ENCODE peak calls at places on chromosomes 12 and 14, in six cellular contexts. Q, M, D, T, U and S are unnamed samples.
A peak's percentile ranks its signal among the peaks of the same experiment; 100 is the strongest.

GRCh38 chr12:111766608-111767361 is at the start of gene ALDH2:
- DNase-seq in Q (peak; percentile 55), M (peak; percentile 92), D (peak; percentile 98), T (peak; percentile 80), U (peak; percentile 31), S (peak; percentile 74)

GRCh38 chr14:74580275-74580672 is 31.8 kb downstream of the LTBP2 start:
- DNase-seq in Q (no peak), M (no peak), D (no peak), T (no peak), U (no peak), S (no peak)

GRCh38 chr12:104680506-104680905 is 223.8 kb downstream of the CHST11 start:
- DNase-seq in Q (no peak), M (no peak), D (no peak), T (no peak), U (no peak), S (no peak)

GRCh38 chr12:55037349-55037748 is 17.6 kb downstream of the NEUROD4 start:
- DNase-seq in Q (no peak), M (no peak), D (no peak), T (no peak), U (no peak), S (no peak)

GRCh38 chr14:61461808-61462275 is 140.5 kb downstream of the PRKCH start:
- DNase-seq in Q (peak; percentile 64), M (peak; percentile 71), D (peak; percentile 65), T (peak; percentile 56), U (peak; percentile 90), S (no peak)

GRCh38 chr12:121894633-121895032 is 6.0 kb downstream of the PSMD9 start:
- DNase-seq in Q (peak; percentile 55), M (peak; percentile 23), D (peak; percentile 76), T (no peak), U (peak; percentile 45), S (no peak)

GRCh38 chr12:132385923-132386751 is 56.7 kb upstream of the GALNT9 start:
- DNase-seq in Q (no peak), M (no peak), D (peak; percentile 52), T (no peak), U (no peak), S (no peak)

GRCh38 chr14:75522919-75523318 is 650 bp downstream of the BATF start:
- DNase-seq in Q (no peak), M (no peak), D (no peak), T (no peak), U (no peak), S (no peak)

GRCh38 chr14:66511849-66512248 is 3.9 kb downstream of the GPHN start:
- DNase-seq in Q (no peak), M (no peak), D (no peak), T (no peak), U (no peak), S (no peak)

GRCh38 chr14:81157431-81157830 is 63.3 kb downstream of the GTF2A1 start:
- DNase-seq in Q (peak; percentile 53), M (no peak), D (no peak), T (no peak), U (no peak), S (no peak)

DNA sequence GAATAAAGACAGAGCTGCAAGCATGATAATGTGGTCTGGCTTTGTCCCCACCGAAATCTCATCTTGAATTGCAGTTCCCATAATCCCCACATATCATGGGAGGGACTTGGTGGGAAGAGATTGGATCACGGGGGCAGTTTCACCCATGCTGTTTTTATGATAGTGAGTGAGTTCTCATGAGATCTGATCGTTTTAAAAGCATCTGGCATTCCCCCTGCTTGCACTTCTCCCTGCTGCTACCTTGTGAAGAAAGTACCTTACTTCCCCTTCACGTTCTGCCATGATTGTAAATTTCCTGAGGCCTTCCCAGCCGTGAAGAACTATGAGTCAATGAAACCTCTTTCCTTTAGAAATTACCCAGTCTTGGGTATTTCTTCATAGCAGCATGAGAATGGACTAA is 158.7 kb downstream of the SLC35F4 start:
- DNase-seq in Q (no peak), M (no peak), D (no peak), T (no peak), U (no peak), S (no peak)
- TF ChIP-seq CTCF in Q (no peak), M (no peak), D (no peak), T (no peak), U (no peak), S (no peak)

GRCh38 chr12:107242189-107242588 is 148.8 kb upstream of the CRY1 start:
- DNase-seq in Q (peak; percentile 22), M (peak; percentile 31), D (no peak), T (no peak), U (no peak), S (no peak)
- TF ChIP-seq CTCF in Q (no peak), M (no peak), D (no peak), T (no peak), U (no peak), S (no peak)

DNA sequence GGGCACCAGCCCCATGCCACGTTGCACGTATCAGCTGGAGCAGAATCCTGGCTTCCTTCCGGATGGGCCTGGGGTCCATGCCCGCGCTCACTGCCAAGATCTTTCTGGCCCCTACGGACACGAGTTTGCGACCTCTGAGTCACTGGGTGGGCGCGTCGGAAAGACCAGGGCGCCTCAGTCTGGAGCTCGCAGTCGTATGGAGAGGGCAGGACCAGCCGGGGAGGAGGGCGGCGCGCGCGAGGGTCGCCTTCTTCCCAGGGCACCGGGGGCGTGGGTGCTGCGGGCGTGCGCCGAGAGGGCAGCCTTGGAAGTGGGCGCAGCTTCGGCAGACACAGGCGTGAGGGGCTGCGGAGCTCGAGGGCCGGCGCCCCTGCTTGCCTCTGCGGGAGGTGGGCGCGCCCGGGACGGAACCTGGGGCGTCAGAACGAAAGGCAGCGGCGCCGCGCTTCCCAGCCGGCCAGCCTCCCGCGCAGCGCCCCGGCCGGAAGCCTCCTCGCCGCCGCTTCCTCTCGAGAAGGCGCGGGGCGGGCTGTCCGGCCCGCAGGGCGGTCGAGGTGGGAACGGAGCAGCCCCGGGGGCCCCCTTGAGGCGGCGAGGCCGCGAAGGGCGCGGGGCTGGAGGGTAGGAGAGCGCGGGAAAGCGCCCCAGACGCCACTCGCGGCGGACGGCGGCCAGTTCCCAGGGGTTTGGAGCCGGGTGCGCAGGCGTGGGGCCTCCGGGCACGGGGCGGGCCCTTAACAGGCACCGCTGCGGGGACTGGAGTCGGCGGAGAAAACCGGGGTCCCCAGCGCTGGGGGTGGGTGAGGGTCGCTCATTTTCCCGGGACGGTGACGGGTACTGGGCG is at the start of gene ARL6IP4:
- DNase-seq in Q (peak; percentile 64), M (peak; percentile 82), D (peak; percentile 87), T (peak; percentile 69), U (peak; percentile 61), S (peak; percentile 46)
- TF ChIP-seq CTCF in Q (no peak), M (no peak), D (peak; percentile 38), T (no peak), U (no peak), S (no peak)

DNA sequence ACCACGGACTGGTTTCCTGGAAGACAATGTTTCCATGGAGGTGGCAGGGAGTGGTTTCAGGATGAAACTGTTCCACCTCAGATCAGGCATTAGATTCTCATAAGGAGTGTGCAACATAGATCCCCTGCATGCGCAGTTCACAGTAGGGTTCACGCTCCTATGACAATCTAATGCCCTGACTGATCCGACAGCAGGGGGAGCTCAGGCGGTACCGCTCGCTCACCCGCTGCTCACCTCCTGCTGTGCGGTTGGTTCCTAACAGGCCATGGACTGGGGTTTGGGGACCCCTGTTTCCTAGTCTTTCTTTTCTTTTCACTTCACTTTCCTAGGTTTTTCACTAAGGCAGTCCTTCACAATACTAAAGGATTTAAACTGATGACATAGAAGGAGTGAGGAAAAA is 39.6 kb downstream of the GUCY2C start:
- DNase-seq in Q (no peak), M (no peak), D (peak; percentile 68), T (peak; percentile 24), U (no peak), S (no peak)
- TF ChIP-seq CTCF in Q (no peak), M (no peak), D (peak; percentile 73), T (no peak), U (no peak), S (no peak)

GRCh38 chr14:68718033-68718725 is 74.7 kb downstream of the ZFP36L1 start:
- DNase-seq in Q (no peak), M (no peak), D (peak; percentile 64), T (no peak), U (peak; percentile 65), S (no peak)
- TF ChIP-seq CTCF in Q (no peak), M (peak; percentile 33), D (peak; percentile 70), T (peak; percentile 60), U (peak; percentile 44), S (no peak)

DNA sequence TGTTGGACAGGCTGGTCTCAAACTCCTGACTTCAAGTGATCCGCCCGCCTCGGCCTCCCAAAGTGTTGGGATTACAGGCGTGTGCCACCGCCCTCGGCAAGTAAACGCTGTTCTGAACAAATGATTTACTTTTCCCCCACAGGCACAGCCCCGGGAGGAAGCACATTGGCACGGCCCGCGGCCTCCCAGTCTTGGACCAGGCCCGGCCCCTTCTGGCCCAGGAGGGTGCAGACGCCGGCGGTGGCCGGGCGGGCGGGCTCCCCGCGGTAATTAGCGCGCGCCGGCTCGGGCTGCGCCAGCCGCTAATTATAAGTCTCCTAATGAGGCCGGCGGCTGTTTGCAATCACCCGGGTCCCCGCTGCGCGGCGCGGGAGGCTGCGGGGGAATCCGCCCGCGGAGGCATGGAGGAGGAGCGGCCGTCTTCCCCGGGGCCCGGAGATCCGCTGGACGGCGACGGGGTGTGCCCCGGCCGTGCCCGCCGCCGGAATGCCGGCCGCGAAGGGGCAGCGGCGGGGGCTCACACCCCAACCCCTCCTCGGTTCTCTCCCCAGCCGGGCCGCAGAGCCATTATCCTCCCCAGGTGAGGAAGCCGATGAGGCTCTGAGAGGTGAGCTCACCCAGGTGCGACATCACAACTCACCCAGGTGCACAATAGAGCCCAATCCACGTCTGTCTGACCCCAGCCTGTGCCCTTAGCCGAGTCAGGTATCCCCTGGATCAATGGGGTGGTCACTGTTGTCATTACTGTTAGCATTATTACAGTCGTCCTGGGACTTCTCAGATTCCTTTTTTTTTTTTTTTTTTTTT is 3.3 kb upstream of the POP5 start:
- DNase-seq in Q (no peak), M (peak; percentile 59), D (peak; percentile 91), T (peak; percentile 48), U (peak; percentile 19), S (peak; percentile 58)
- TF ChIP-seq CTCF in Q (peak; percentile 21), M (peak; percentile 31), D (peak; percentile 41), T (no peak), U (peak; percentile 9), S (peak; percentile 44)

GRCh38 chr12:3000548-3001275 is 41.5 kb downstream of the TEAD4 start:
- DNase-seq in Q (no peak), M (no peak), D (peak; percentile 86), T (no peak), U (no peak), S (no peak)

GRCh38 chr12:3005736-3006135 is 46.5 kb downstream of the TEAD4 start:
- DNase-seq in Q (peak; percentile 79), M (no peak), D (no peak), T (no peak), U (peak; percentile 46), S (no peak)

GRCh38 chr12:3004655-3005565 is 45.7 kb downstream of the TEAD4 start:
- DNase-seq in Q (no peak), M (peak; percentile 47), D (peak; percentile 72), T (no peak), U (no peak), S (no peak)

GRCh38 chr12:3002636-3003035 is 43.4 kb downstream of the TEAD4 start:
- DNase-seq in Q (no peak), M (peak; percentile 10), D (peak; percentile 47), T (no peak), U (no peak), S (no peak)

DNA sequence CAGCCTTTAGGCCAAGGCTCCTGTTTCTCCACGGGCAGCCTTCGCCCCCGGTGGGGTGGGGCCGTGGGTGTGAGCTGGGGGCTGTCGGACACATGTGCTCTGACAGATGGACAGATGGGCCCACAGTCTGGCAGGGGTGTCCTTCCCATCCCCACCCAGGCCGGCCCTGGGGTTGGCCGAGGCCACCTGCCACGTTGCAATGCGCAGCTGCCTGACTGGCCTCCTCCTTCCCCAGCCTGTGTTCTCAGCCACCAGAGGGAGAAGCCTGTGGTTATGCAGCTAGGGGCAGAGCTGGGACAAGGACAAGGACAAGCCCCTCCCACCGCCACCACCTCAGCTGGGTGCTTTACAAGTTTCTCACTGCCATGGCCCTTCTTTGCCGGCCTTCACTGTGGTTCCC is 44.4 kb downstream of the TEAD4 start:
- DNase-seq in Q (no peak), M (peak; percentile 3), D (peak; percentile 88), T (no peak), U (no peak), S (no peak)
- TF ChIP-seq CTCF in Q (no peak), M (no peak), D (peak; percentile 70), T (no peak), U (no peak), S (no peak)